ENCODE peak calls at places on chromosomes 5 and 9, in six cellular contexts. V is IMR-90, S is neuronal stem cell, E is mesendoderm, B is mesenchymal stem cell, X is trophoblast cell. D is an unnamed sample.

GRCh38 chr5:124591583-124591982 is 154.9 kb downstream of the ZNF608 start:
- DNase-seq in V (no peak), S (no peak), E (peak), B (no peak), X (no peak), D (no peak)

GRCh38 chr5:164002214-164002613 is 496.8 kb downstream of the MAT2B start:
- DNase-seq in V (no peak), S (no peak), E (no peak), B (peak), X (no peak), D (no peak)

GRCh38 chr5:74188341-74188740 is 452.2 kb downstream of the ENC1 start:
- DNase-seq in V (no peak), S (no peak), E (no peak), B (no peak), X (peak), D (no peak)

GRCh38 chr9:14369011-14369410 is 55.1 kb upstream of the NFIB start:
- DNase-seq in V (no peak), S (no peak), E (no peak), B (no peak), X (no peak), D (no peak)

GRCh38 chr5:181203093-181203711 is 1.8 kb downstream of the TRIM7 start:
- DNase-seq in V (peak), S (no peak), E (no peak), B (peak), X (peak), D (no peak)

GRCh38 chr9:9399982-9400381 is 1212.8 kb downstream of the PTPRD start:
- DNase-seq in V (no peak), S (no peak), E (no peak), B (no peak), X (no peak), D (no peak)

GRCh38 chr5:56585973-56586740 is 229.2 kb upstream of the MAP3K1 start:
- DNase-seq in V (peak), S (peak), E (no peak), B (no peak), X (no peak), D (no peak)

GRCh38 chr5:113989278-113989912 is 372.5 kb upstream of the KCNN2 start:
- DNase-seq in V (no peak), S (no peak), E (no peak), B (no peak), X (peak), D (no peak)

GRCh38 chr9:70551391-70551790 is 136.9 kb upstream of the KLF9 start:
- DNase-seq in V (peak), S (no peak), E (no peak), B (no peak), X (no peak), D (no peak)

GRCh38 chr5:56851258-56851941 is 36.1 kb downstream of the MAP3K1 start:
- DNase-seq in V (peak), S (no peak), E (no peak), B (peak), X (no peak), D (no peak)

GRCh38 chr9:88994820-88995180 is 3.5 kb downstream of the S1PR3 start:
- DNase-seq in V (peak), S (no peak), E (no peak), B (peak), X (no peak), D (no peak)

GRCh38 chr5:93512799-93513198 is 68.2 kb downstream of the NR2F1-AS1 start:
- DNase-seq in V (peak), S (no peak), E (no peak), B (peak), X (no peak), D (no peak)

GRCh38 chr9:112180387-112180881 is 5.3 kb upstream of the SUSD1 start:
- DNase-seq in V (no peak), S (no peak), E (peak), B (peak), X (peak), D (no peak)

GRCh38 chr5:151164687-151165392 is 7.3 kb upstream of the ANXA6 start:
- DNase-seq in V (peak), S (peak), E (peak), B (peak), X (peak), D (peak)

GRCh38 chr5:159638954-159639559 is 277.2 kb upstream of the ADRA1B start:
- DNase-seq in V (peak), S (no peak), E (no peak), B (peak), X (peak), D (no peak)

GRCh38 chr5:10432059-10433008 is 9.3 kb upstream of the ROPN1L start:
- DNase-seq in V (no peak), S (no peak), E (no peak), B (no peak), X (no peak), D (no peak)

GRCh38 chr5:75337366-75338021 is 474 bp downstream of the HMGCR start:
- DNase-seq in V (no peak), S (no peak), E (peak), B (no peak), X (peak), D (no peak)

DNA sequence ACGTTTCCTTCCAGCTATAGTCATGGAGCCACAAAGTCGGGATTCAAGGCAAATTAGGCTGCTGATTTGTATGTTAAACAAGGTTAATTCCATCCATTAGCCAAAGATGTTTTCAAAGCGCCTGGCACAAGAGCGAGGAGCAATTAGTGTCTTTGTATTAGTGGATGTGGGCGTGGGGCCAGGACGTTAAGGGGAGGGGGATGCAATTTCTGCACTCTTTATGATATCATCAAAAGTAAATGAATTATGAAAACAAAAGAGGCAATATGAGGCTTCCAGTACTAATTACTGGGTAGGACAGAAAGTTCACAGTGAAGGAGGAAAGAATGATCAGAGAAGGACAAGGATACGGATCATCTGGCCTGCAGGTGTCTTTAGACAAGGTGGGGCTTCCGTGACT is 230.8 kb upstream of the MSX2 start:
- DNase-seq in V (no peak), S (no peak), E (peak), B (no peak), X (no peak), D (no peak)
- H2AK5ac ChIP-seq in V (no peak), S (no peak), E (peak), B (no peak), X (no peak), D (no peak)

GRCh38 chr5:8208307-8208706 is 339.4 kb downstream of the MTRR start:
- DNase-seq in V (no peak), S (no peak), E (no peak), B (no peak), X (no peak), D (no peak)
- H2AK5ac ChIP-seq in V (no peak), S (no peak), E (no peak), B (no peak), X (no peak), D (no peak)

GRCh38 chr9:133584559-133585476 is 24.4 kb downstream of the FAM163B start:
- DNase-seq in V (no peak), S (no peak), E (peak), B (peak), X (no peak), D (peak)

GRCh38 chr9:133583111-133583510 is 26.1 kb downstream of the FAM163B start:
- DNase-seq in V (no peak), S (no peak), E (no peak), B (no peak), X (no peak), D (no peak)

GRCh38 chr9:133585481-133586367 is 23.5 kb downstream of the FAM163B start:
- DNase-seq in V (no peak), S (no peak), E (no peak), B (peak), X (no peak), D (no peak)

GRCh38 chr9:133583586-133583985 is 25.6 kb downstream of the FAM163B start:
- DNase-seq in V (no peak), S (no peak), E (no peak), B (no peak), X (no peak), D (no peak)

GRCh38 chr9:133584167-133584558 is 25.0 kb downstream of the FAM163B start:
- DNase-seq in V (no peak), S (no peak), E (no peak), B (no peak), X (no peak), D (no peak)
- H2AK5ac ChIP-seq in V (no peak), S (peak), E (no peak), B (no peak), X (peak), D (no peak)

GRCh38 chr9:87713990-87714335 is 12.0 kb upstream of the CTSL start:
- DNase-seq in V (no peak), S (no peak), E (no peak), B (no peak), X (no peak), D (no peak)

GRCh38 chr9:87711857-87712800 is 13.8 kb upstream of the CTSL start:
- DNase-seq in V (peak), S (no peak), E (peak), B (peak), X (peak), D (no peak)

GRCh38 chr9:87712801-87713277 is 13.1 kb upstream of the CTSL start:
- DNase-seq in V (no peak), S (no peak), E (no peak), B (peak), X (no peak), D (no peak)

GRCh38 chr9:87714819-87715218 is 11.1 kb upstream of the CTSL start:
- DNase-seq in V (peak), S (no peak), E (no peak), B (peak), X (peak), D (no peak)

DNA sequence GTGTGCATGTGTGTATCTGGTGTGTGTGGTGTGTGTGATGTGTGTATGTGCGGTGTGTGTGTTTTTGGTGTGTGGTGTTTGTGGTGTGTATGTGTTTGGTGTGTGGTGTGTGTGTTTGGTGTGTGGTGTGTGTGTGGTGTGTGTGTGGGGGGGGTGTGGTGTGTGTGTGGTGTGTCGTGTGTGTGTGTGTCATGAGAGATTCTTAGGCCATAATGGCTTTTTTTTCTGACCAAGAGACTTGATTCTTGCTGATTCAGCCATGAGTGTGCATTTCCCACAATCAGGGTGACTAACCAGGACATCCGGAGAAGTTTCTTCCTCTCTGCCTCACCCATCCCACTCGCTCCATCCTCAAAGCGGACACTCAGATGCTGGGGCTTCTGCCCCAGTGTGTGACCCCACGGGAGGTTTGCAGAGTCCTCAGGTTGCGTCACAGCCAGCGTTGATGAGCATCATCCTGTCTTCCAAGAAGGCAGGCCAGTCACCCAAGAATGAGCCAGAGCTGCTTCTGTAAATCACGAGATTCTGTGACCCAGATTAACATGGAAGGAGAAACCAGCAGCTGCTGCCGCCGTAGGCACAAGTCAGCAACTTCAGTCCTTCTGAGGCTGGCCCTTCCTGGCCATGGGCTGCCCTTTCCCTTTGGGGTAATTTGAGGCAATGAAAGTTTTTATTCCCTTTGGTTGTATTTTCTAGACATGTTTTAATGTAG is 12.5 kb upstream of the CTSL start:
- DNase-seq in V (peak), S (no peak), E (peak), B (peak), X (peak), D (no peak)
- H2AK5ac ChIP-seq in V (peak), S (no peak), E (no peak), B (peak), X (peak), D (no peak)

DNA sequence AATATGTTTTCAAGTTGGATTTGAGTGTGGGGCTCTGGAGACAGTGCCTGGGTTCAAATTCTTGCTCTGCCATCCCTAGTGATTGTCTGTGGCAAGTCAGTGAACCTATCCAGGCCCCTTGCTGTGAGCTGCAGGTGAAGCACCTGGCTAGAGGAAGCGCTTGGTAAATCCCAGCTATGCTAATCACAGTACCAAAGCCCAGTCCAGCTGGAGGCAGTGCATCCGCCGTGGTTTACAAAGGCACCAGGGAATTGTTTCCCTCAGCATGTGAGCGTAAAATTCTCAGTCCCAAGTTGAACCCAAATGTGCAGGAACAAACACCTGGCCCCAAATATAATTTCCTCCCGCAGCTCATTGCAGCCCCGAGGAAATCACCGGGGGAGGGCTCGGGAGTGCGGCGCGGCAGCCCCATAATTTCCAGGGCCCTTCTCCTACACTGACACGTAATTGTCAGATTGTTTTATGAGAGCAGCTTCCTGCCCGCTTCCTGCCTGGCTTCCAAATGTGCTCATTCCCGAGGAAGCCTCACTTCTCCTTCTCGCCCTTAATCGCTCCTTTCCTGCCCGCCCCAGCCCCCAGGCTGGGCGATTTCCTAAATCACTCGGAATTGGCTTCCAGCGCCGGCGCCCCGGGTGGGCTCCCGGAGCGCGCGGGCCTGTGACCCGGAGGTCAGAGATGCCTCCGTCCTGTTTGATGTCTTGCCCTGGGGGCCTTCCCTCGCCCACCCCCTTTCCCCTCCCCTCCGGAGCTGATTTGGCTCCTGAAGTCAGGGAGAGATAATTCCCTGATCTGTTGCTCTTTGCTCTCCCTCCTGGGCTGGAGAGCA is 134.4 kb downstream of the FGF1 start:
- DNase-seq in V (peak), S (peak), E (peak), B (peak), X (peak), D (peak)
- H2AK5ac ChIP-seq in V (peak), S (no peak), E (peak), B (no peak), X (no peak), D (no peak)

GRCh38 chr9:127540664-127541041 is 71.4 kb upstream of the STXBP1 start:
- DNase-seq in V (no peak), S (no peak), E (no peak), B (peak), X (peak), D (peak)
- H2AK5ac ChIP-seq in V (peak), S (peak), E (no peak), B (peak), X (no peak), D (no peak)

GRCh38 chr5:2187156-2187555 is 304.4 kb upstream of the IRX4 start:
- DNase-seq in V (no peak), S (no peak), E (no peak), B (no peak), X (no peak), D (no peak)
- H2AK5ac ChIP-seq in V (no peak), S (no peak), E (no peak), B (no peak), X (no peak), D (no peak)